ENCODE peak calls at places on chromosomes 13 and 19, in seven cellular contexts. One of them, this sample, is unnamed.

GRCh38 chr19:24053601-24054000 is 33.4 kb upstream of the ZNF254 start:
- DNase-seq in ascending aorta: no peak
- DNase-seq in HL-60: no peak
- DNase-seq in breast epithelium: no peak
- DNase-seq in MM.1S: no peak
- DNase-seq in osteoblast: no peak
- DNase-seq in lower lobe of right lung: no peak
- DNase-seq in this sample: no peak

GRCh38 chr13:22926176-22927007 is 254.4 kb upstream of the SGCG start:
- DNase-seq in ascending aorta: no peak
- DNase-seq in HL-60: no peak
- DNase-seq in breast epithelium: peak; percentile 26
- DNase-seq in MM.1S: no peak
- DNase-seq in osteoblast: peak; percentile 76
- DNase-seq in lower lobe of right lung: peak; percentile 79
- DNase-seq in this sample: no peak

GRCh38 chr19:13212759-13213330 is 62.6 kb downstream of the IER2 start:
- DNase-seq in ascending aorta: no peak
- DNase-seq in HL-60: peak; percentile 53
- DNase-seq in breast epithelium: peak; percentile 30
- DNase-seq in MM.1S: peak; percentile 43
- DNase-seq in osteoblast: peak; percentile 96
- DNase-seq in lower lobe of right lung: peak; percentile 81
- DNase-seq in this sample: no peak

GRCh38 chr19:1501200-1501595 is 10.2 kb downstream of the REEP6 start:
- DNase-seq in ascending aorta: no peak
- DNase-seq in HL-60: no peak
- DNase-seq in breast epithelium: peak; percentile 74
- DNase-seq in MM.1S: no peak
- DNase-seq in osteoblast: no peak
- DNase-seq in lower lobe of right lung: no peak
- DNase-seq in this sample: no peak

GRCh38 chr13:74110053-74110452 is 24.2 kb downstream of the KLF12 start:
- DNase-seq in ascending aorta: no peak
- DNase-seq in HL-60: no peak
- DNase-seq in breast epithelium: no peak
- DNase-seq in MM.1S: no peak
- DNase-seq in osteoblast: no peak
- DNase-seq in lower lobe of right lung: no peak
- DNase-seq in this sample: no peak

GRCh38 chr19:18502633-18503294 is 19.1 kb downstream of the ELL start:
- DNase-seq in ascending aorta: no peak
- DNase-seq in HL-60: no peak
- DNase-seq in breast epithelium: peak; percentile 36
- DNase-seq in MM.1S: no peak
- DNase-seq in osteoblast: peak; percentile 71
- DNase-seq in lower lobe of right lung: peak; percentile 70
- DNase-seq in this sample: no peak

GRCh38 chr19:32749361-32749760 is 29.8 kb downstream of the TDRD12 start:
- DNase-seq in ascending aorta: no peak
- DNase-seq in HL-60: no peak
- DNase-seq in breast epithelium: no peak
- DNase-seq in MM.1S: no peak
- DNase-seq in osteoblast: no peak
- DNase-seq in lower lobe of right lung: no peak
- DNase-seq in this sample: no peak

GRCh38 chr13:43864921-43865320 is 14.6 kb downstream of the CCDC122 start:
- DNase-seq in ascending aorta: no peak
- DNase-seq in HL-60: no peak
- DNase-seq in breast epithelium: no peak
- DNase-seq in MM.1S: no peak
- DNase-seq in osteoblast: no peak
- DNase-seq in lower lobe of right lung: no peak
- DNase-seq in this sample: no peak

GRCh38 chr13:110319774-110320509 is 12.9 kb downstream of the COL4A2 start:
- DNase-seq in ascending aorta: no peak
- DNase-seq in HL-60: no peak
- DNase-seq in breast epithelium: peak; percentile 27
- DNase-seq in MM.1S: no peak
- DNase-seq in osteoblast: peak; percentile 87
- DNase-seq in lower lobe of right lung: peak; percentile 44
- DNase-seq in this sample: no peak

GRCh38 chr19:41402010-41402409 is 4.4 kb downstream of the BCKDHA start:
- DNase-seq in ascending aorta: no peak
- DNase-seq in HL-60: no peak
- DNase-seq in breast epithelium: no peak
- DNase-seq in MM.1S: no peak
- DNase-seq in osteoblast: no peak
- DNase-seq in lower lobe of right lung: no peak
- DNase-seq in this sample: no peak

GRCh38 chr13:23856008-23856750 is 33.0 kb downstream of the MIPEP start:
- DNase-seq in ascending aorta: no peak
- DNase-seq in HL-60: no peak
- DNase-seq in breast epithelium: no peak
- DNase-seq in MM.1S: peak; percentile 46
- DNase-seq in osteoblast: no peak
- DNase-seq in lower lobe of right lung: no peak
- DNase-seq in this sample: no peak

GRCh38 chr13:101530293-101530692 is 77.8 kb downstream of the ITGBL1 start:
- DNase-seq in ascending aorta: no peak
- DNase-seq in HL-60: no peak
- DNase-seq in breast epithelium: no peak
- DNase-seq in MM.1S: no peak
- DNase-seq in osteoblast: no peak
- DNase-seq in lower lobe of right lung: no peak
- DNase-seq in this sample: no peak

GRCh38 chr13:74710006-74710405 is 575.8 kb upstream of the KLF12 start:
- DNase-seq in ascending aorta: no peak
- DNase-seq in HL-60: no peak
- DNase-seq in breast epithelium: no peak
- DNase-seq in MM.1S: no peak
- DNase-seq in osteoblast: no peak
- DNase-seq in lower lobe of right lung: no peak
- DNase-seq in this sample: no peak

GRCh38 chr13:96710166-96710866 is 284.0 kb downstream of the OXGR1 start:
- DNase-seq in ascending aorta: no peak
- DNase-seq in HL-60: no peak
- DNase-seq in breast epithelium: no peak
- DNase-seq in MM.1S: peak; percentile 75
- DNase-seq in osteoblast: no peak
- DNase-seq in lower lobe of right lung: no peak
- DNase-seq in this sample: no peak

GRCh38 chr19:57771417-57771816 is 1.9 kb downstream of the ZNF586 start:
- DNase-seq in ascending aorta: no peak
- DNase-seq in HL-60: no peak
- DNase-seq in breast epithelium: no peak
- DNase-seq in MM.1S: no peak
- DNase-seq in osteoblast: no peak
- DNase-seq in lower lobe of right lung: no peak
- DNase-seq in this sample: no peak

GRCh38 chr13:96294930-96295657 is 205.2 kb downstream of the HS6ST3 start:
- DNase-seq in ascending aorta: no peak
- DNase-seq in HL-60: no peak
- DNase-seq in breast epithelium: no peak
- DNase-seq in MM.1S: peak; percentile 8
- DNase-seq in osteoblast: no peak
- DNase-seq in lower lobe of right lung: no peak
- DNase-seq in this sample: no peak

GRCh38 chr19:19740755-19741154 is 7.8 kb upstream of the ZNF14 start:
- DNase-seq in ascending aorta: no peak
- DNase-seq in HL-60: no peak
- DNase-seq in breast epithelium: no peak
- DNase-seq in MM.1S: no peak
- DNase-seq in osteoblast: peak; percentile 25
- DNase-seq in lower lobe of right lung: no peak
- DNase-seq in this sample: no peak

GRCh38 chr13:34161829-34162544 is 344.0 kb downstream of the RFC3 start:
- DNase-seq in ascending aorta: no peak
- DNase-seq in HL-60: no peak
- DNase-seq in breast epithelium: no peak
- DNase-seq in MM.1S: no peak
- DNase-seq in osteoblast: no peak
- DNase-seq in lower lobe of right lung: no peak
- DNase-seq in this sample: peak; percentile 73

GRCh38 chr13:105991622-105992254 is 543.7 kb downstream of the EFNB2 start:
- DNase-seq in ascending aorta: no peak
- DNase-seq in HL-60: no peak
- DNase-seq in breast epithelium: peak; percentile 95
- DNase-seq in MM.1S: no peak
- DNase-seq in osteoblast: peak; percentile 81
- DNase-seq in lower lobe of right lung: no peak
- DNase-seq in this sample: peak; percentile 72

GRCh38 chr19:55240713-55241020 is 12.1 kb upstream of the TMEM86B start:
- DNase-seq in ascending aorta: no peak
- DNase-seq in HL-60: no peak
- DNase-seq in breast epithelium: no peak
- DNase-seq in MM.1S: no peak
- DNase-seq in osteoblast: peak; percentile 34
- DNase-seq in lower lobe of right lung: no peak
- DNase-seq in this sample: no peak

GRCh38 chr19:18119243-18120105 is 21.9 kb downstream of the MAST3 start:
- DNase-seq in ascending aorta: no peak
- DNase-seq in HL-60: no peak
- DNase-seq in breast epithelium: no peak
- DNase-seq in MM.1S: peak; percentile 69
- DNase-seq in osteoblast: peak; percentile 74
- DNase-seq in lower lobe of right lung: no peak
- DNase-seq in this sample: no peak

GRCh38 chr13:79481685-79482052 is 714 bp downstream of the NDFIP2 start:
- DNase-seq in ascending aorta: no peak
- DNase-seq in HL-60: no peak
- DNase-seq in breast epithelium: peak; percentile 19
- DNase-seq in MM.1S: peak; percentile 26
- DNase-seq in osteoblast: no peak
- DNase-seq in lower lobe of right lung: no peak
- DNase-seq in this sample: no peak

GRCh38 chr19:22545751-22546150 is 88.4 kb upstream of the ZNF492 start:
- DNase-seq in ascending aorta: no peak
- DNase-seq in HL-60: peak; percentile 1
- DNase-seq in breast epithelium: peak; percentile 68
- DNase-seq in MM.1S: peak; percentile 42
- DNase-seq in osteoblast: no peak
- DNase-seq in lower lobe of right lung: no peak
- DNase-seq in this sample: no peak

GRCh38 chr19:45154064-45154827 is 6.5 kb downstream of the NKPD1 start:
- DNase-seq in ascending aorta: no peak
- DNase-seq in HL-60: no peak
- DNase-seq in breast epithelium: no peak
- DNase-seq in MM.1S: no peak
- DNase-seq in osteoblast: peak; percentile 99
- DNase-seq in lower lobe of right lung: no peak
- DNase-seq in this sample: no peak
- H3K4me3 ChIP-seq in ascending aorta: peak overlapping the region; percentile 59
- H3K4me3 ChIP-seq in HL-60: no peak overlapping the region
- H3K4me3 ChIP-seq in breast epithelium: peak overlapping the region; percentile 46
- H3K4me3 ChIP-seq in MM.1S: no peak overlapping the region
- H3K4me3 ChIP-seq in osteoblast: peak overlapping the region; percentile 46
- H3K4me3 ChIP-seq in lower lobe of right lung: peak overlapping the region; percentile 41
- H3K4me3 ChIP-seq in this sample: no peak overlapping the region

GRCh38 chr13:33153421-33154381 is 131.9 kb downstream of the STARD13 start:
- DNase-seq in ascending aorta: no peak
- DNase-seq in HL-60: no peak
- DNase-seq in breast epithelium: no peak
- DNase-seq in MM.1S: no peak
- DNase-seq in osteoblast: peak; percentile 89
- DNase-seq in lower lobe of right lung: no peak
- DNase-seq in this sample: no peak

GRCh38 chr13:33147832-33148231 is 131.6 kb downstream of the KL start:
- DNase-seq in ascending aorta: no peak
- DNase-seq in HL-60: no peak
- DNase-seq in breast epithelium: no peak
- DNase-seq in MM.1S: no peak
- DNase-seq in osteoblast: no peak
- DNase-seq in lower lobe of right lung: no peak
- DNase-seq in this sample: no peak

GRCh38 chr13:33150146-33150545 is 133.9 kb downstream of the KL start:
- DNase-seq in ascending aorta: no peak
- DNase-seq in HL-60: no peak
- DNase-seq in breast epithelium: no peak
- DNase-seq in MM.1S: no peak
- DNase-seq in osteoblast: no peak
- DNase-seq in lower lobe of right lung: no peak
- DNase-seq in this sample: peak; percentile 17

GRCh38 chr13:33152389-33152788 is 133.2 kb downstream of the STARD13 start:
- DNase-seq in ascending aorta: no peak
- DNase-seq in HL-60: no peak
- DNase-seq in breast epithelium: no peak
- DNase-seq in MM.1S: no peak
- DNase-seq in osteoblast: no peak
- DNase-seq in lower lobe of right lung: no peak
- DNase-seq in this sample: no peak

DNA sequence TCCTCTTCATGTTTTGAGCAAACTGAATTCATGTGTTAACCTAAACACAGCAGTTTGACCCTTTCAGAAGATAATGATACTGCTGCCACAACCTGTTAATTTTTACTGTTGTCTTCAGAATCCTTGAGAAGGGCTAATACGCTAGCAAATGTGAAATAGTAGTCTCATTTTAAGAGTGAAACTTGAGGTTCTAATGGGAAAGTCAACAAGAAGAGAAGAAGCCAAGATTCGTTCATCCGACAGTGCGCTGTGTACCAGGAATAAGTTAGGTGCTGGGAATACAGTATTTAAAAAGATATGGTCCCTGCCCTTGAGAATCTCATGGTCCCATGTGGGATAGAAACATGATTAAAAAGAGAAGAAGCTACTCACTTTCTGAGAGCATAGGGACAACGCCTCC is 134.4 kb downstream of the KL start:
- DNase-seq in ascending aorta: no peak
- DNase-seq in HL-60: no peak
- DNase-seq in breast epithelium: no peak
- DNase-seq in MM.1S: no peak
- DNase-seq in osteoblast: no peak
- DNase-seq in lower lobe of right lung: no peak
- DNase-seq in this sample: no peak
- TF ChIP-seq CTCF in ascending aorta: no peak
- TF ChIP-seq CTCF in HL-60: no peak
- TF ChIP-seq CTCF in breast epithelium: no peak
- TF ChIP-seq CTCF in MM.1S: no peak
- TF ChIP-seq CTCF in osteoblast: no peak
- TF ChIP-seq CTCF in lower lobe of right lung: no peak
- TF ChIP-seq CTCF in this sample: no peak

GRCh38 chr13:52127378-52127777 is 1.5 kb downstream of the NEK5 start:
- DNase-seq in ascending aorta: no peak
- DNase-seq in HL-60: no peak
- DNase-seq in breast epithelium: no peak
- DNase-seq in MM.1S: no peak
- DNase-seq in osteoblast: peak; percentile 91
- DNase-seq in lower lobe of right lung: no peak
- DNase-seq in this sample: no peak
- H3K4me3 ChIP-seq in ascending aorta: peak overlapping the region; percentile 78
- H3K4me3 ChIP-seq in HL-60: no peak overlapping the region
- H3K4me3 ChIP-seq in breast epithelium: no peak overlapping the region
- H3K4me3 ChIP-seq in MM.1S: no peak overlapping the region
- H3K4me3 ChIP-seq in osteoblast: peak overlapping the region; percentile 82
- H3K4me3 ChIP-seq in lower lobe of right lung: no peak overlapping the region
- H3K4me3 ChIP-seq in this sample: no peak overlapping the region

DNA sequence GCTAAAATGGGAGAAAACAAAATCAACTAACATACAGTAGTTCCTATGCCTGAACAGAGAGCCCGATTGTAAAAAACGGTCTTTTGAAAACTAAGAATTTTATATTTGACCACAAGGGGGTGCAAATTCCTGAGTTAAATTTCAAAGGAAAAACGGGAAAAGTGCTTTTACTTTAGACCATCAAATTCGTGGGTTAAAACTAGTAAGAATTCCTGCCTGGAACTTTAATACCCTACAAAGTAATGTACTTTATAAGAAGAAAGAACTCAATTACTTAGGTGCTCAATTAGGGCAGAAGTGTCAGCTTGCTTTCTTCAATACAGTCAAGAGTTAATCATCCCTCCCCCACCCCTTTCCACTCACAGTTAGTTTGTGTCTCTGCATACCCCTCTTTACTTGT is 69.8 kb downstream of the KCNRG start:
- DNase-seq in ascending aorta: no peak
- DNase-seq in HL-60: no peak
- DNase-seq in breast epithelium: no peak
- DNase-seq in MM.1S: no peak
- DNase-seq in osteoblast: peak; percentile 72
- DNase-seq in lower lobe of right lung: no peak
- DNase-seq in this sample: no peak
- TF ChIP-seq CTCF in ascending aorta: peak; percentile 62
- TF ChIP-seq CTCF in HL-60: no peak
- TF ChIP-seq CTCF in breast epithelium: peak; percentile 68
- TF ChIP-seq CTCF in MM.1S: peak; percentile 36
- TF ChIP-seq CTCF in osteoblast: peak; percentile 46
- TF ChIP-seq CTCF in lower lobe of right lung: peak; percentile 60
- TF ChIP-seq CTCF in this sample: peak; percentile 39

This sample was measured in LNCaP clone FGC.